ENCODE peak calls at places on chromosome 15, in four cellular contexts. J is upper lobe of right lung, S is M059J, T is left kidney. G is an unnamed sample.

GRCh38 chr15:92653836-92654524 is 1.6 kb downstream of the FAM174B start:
- DNase-seq in T (peak), J (no peak), S (peak), G (no peak)

GRCh38 chr15:79455361-79455760 is 23.2 kb downstream of the MINAR1 start:
- DNase-seq in S (peak), J (no peak), T (no peak), G (no peak)

GRCh38 chr15:59587085-59587826 is 24.3 kb upstream of the GCNT3 start:
- DNase-seq in S (peak), J (no peak), T (no peak), G (no peak)

GRCh38 chr15:58361291-58361759 is 70.5 kb upstream of the LIPC start:
- DNase-seq in J (no peak), T (peak), S (peak), G (no peak)

GRCh38 chr15:74451861-74452835 is 8.8 kb downstream of the UBL7 start:
- DNase-seq in T (peak), J (no peak), S (no peak), G (no peak)

GRCh38 chr15:29952245-29952644 is 130.0 kb upstream of the TJP1 start:
- DNase-seq in T (no peak), S (no peak), J (no peak), G (no peak)

GRCh38 chr15:49239105-49239504 is 69.1 kb downstream of the GALK2 start:
- DNase-seq in S (no peak), J (no peak), T (peak), G (no peak)

GRCh38 chr15:36778516-36778915 is 199.1 kb downstream of the CDIN1 start:
- DNase-seq in T (no peak), S (peak), J (no peak), G (no peak)

GRCh38 chr15:78950906-78951840 is 6.3 kb upstream of the CTSH start:
- DNase-seq in S (peak), J (no peak), T (peak), G (no peak)

GRCh38 chr15:68312701-68313204 is 35.2 kb downstream of the FEM1B start:
- DNase-seq in T (no peak), J (peak), S (no peak), G (no peak)

GRCh38 chr15:60859996-60860494 is 369.1 kb downstream of the RORA start:
- DNase-seq in J (no peak), T (no peak), S (peak), G (no peak)

GRCh38 chr15:67827561-67828378 is 2.5 kb downstream of the SKOR1 start:
- DNase-seq in J (peak), T (no peak), S (no peak), G (no peak)

GRCh38 chr15:53808058-53808703 is 48.7 kb upstream of the WDR72 start:
- DNase-seq in J (no peak), T (no peak), S (peak), G (no peak)

GRCh38 chr15:41915203-41915994 is 21.5 kb upstream of the SPTBN5 start:
- DNase-seq in S (no peak), T (no peak), J (peak), G (no peak)

GRCh38 chr15:67076147-67076843 is 10.9 kb downstream of the SMAD3 start:
- DNase-seq in S (peak), J (no peak), T (no peak), G (no peak)

GRCh38 chr15:85494035-85494793 is 113.8 kb downstream of the AKAP13 start:
- DNase-seq in S (peak), T (peak), J (no peak), G (peak)

GRCh38 chr15:32828507-32829186 is 110.8 kb downstream of the GREM1 start:
- DNase-seq in T (no peak), J (no peak), S (peak), G (no peak)

GRCh38 chr15:64067564-64068030 is 21.3 kb upstream of the DAPK2 start:
- DNase-seq in T (peak), S (peak), J (no peak), G (peak)

GRCh38 chr15:40081691-40082194 is 26.9 kb downstream of the BMF start:
- DNase-seq in S (peak), T (peak), J (no peak), G (no peak)

GRCh38 chr15:69380100-69380725 is 33.9 kb upstream of the KIF23 start:
- DNase-seq in J (no peak), T (peak), S (no peak), G (no peak)

GRCh38 chr15:70917955-70918354 is 25.3 kb downstream of the LRRC49 start:
- DNase-seq in S (no peak), T (no peak), J (no peak), G (no peak)

GRCh38 chr15:27077790-27078189 is 106.8 kb downstream of the GABRG3 start:
- DNase-seq in S (no peak), T (no peak), J (no peak), G (no peak)

GRCh38 chr15:64791401-64791800 is 16.0 kb upstream of the RBPMS2 start:
- DNase-seq in J (no peak), T (no peak), S (no peak), G (no peak)

GRCh38 chr15:84750583-84751092 is 2.2 kb downstream of the ZNF592 start:
- DNase-seq in T (peak), J (no peak), S (no peak), G (no peak)

GRCh38 chr15:48722764-48723661 is 77.5 kb upstream of the FBN1 start:
- DNase-seq in T (no peak), S (peak), J (no peak), G (no peak)

GRCh38 chr15:60717008-60717407 is 238.1 kb upstream of the ICE2 start:
- DNase-seq in J (no peak), T (no peak), S (no peak), G (no peak)

GRCh38 chr15:100692259-100692658 is 89.9 kb downstream of the ASB7 start:
- DNase-seq in S (peak), J (no peak), T (no peak), G (no peak)

GRCh38 chr15:75193976-75194375 is 7.7 kb upstream of the C15orf39 start:
- DNase-seq in T (no peak), J (no peak), S (no peak), G (no peak)